ENCODE peak calls at places on chromosomes 13 and 19, in six cellular contexts. Z is aorta; C is activated T-cell treated with anti-CD3 and anti-CD28 coated beads, Interleukin-2, amount 50 U/mL, for 72 hours; V is COLO829; Q is ACHN; P is effector memory CD8-positive, alpha-beta T cell. T is an unnamed sample.

GRCh38 chr19:607301-608154 is 17.8 kb downstream of the HCN2 start:
- DNase-seq in Z (no peak), C (no peak), V (no peak), Q (no peak), P (no peak), T (no peak)

GRCh38 chr13:86741762-86742285 is 929.3 kb upstream of the SLITRK5 start:
- DNase-seq in Z (no peak), C (no peak), V (no peak), Q (peak), P (no peak), T (no peak)

GRCh38 chr13:67048084-67048792 is 181.9 kb downstream of the PCDH9 start:
- DNase-seq in Z (no peak), C (no peak), V (peak), Q (no peak), P (no peak), T (no peak)

GRCh38 chr13:30486230-30487074 is 20.7 kb upstream of the HMGB1 start:
- DNase-seq in Z (no peak), C (no peak), V (no peak), Q (no peak), P (no peak), T (no peak)

GRCh38 chr13:102487330-102487729 is 85.5 kb upstream of the FGF14 start:
- DNase-seq in Z (no peak), C (no peak), V (no peak), Q (no peak), P (no peak), T (no peak)

GRCh38 chr13:106100261-106100919 is 435.1 kb downstream of the EFNB2 start:
- DNase-seq in Z (no peak), C (no peak), V (no peak), Q (no peak), P (no peak), T (no peak)

GRCh38 chr19:38666662-38667448 is 19.4 kb downstream of the ACTN4 start:
- DNase-seq in Z (peak), C (peak), V (peak), Q (no peak), P (no peak), T (no peak)

GRCh38 chr19:55913643-55914268 is 18.4 kb downstream of the NLRP13 start:
- DNase-seq in Z (no peak), C (no peak), V (no peak), Q (no peak), P (no peak), T (no peak)

T was measured in sigmoid colon.